ENCODE peak calls at places on chromosomes 12 and 14, in five cellular contexts. One of them, this sample, is unnamed.

GRCh38 chr14:85597701-85598100 is 67.8 kb downstream of the FLRT2 start:
- DNase-seq in CD4-positive, CD25-positive, alpha-beta regulatory T cell: no peak
- DNase-seq in K562: no peak
- DNase-seq in heart right ventricle: no peak
- DNase-seq in CD8-positive, alpha-beta T cell: no peak
- DNase-seq in this sample: no peak

GRCh38 chr12:85385406-85385805 is 105.4 kb downstream of the ALX1 start:
- DNase-seq in K562: no peak
- DNase-seq in heart right ventricle: no peak
- DNase-seq in CD4-positive, CD25-positive, alpha-beta regulatory T cell: no peak
- DNase-seq in CD8-positive, alpha-beta T cell: no peak
- DNase-seq in this sample: no peak

GRCh38 chr14:39015964-39016577 is 87.0 kb downstream of the SEC23A start:
- DNase-seq in CD4-positive, CD25-positive, alpha-beta regulatory T cell: no peak
- DNase-seq in K562: no peak
- DNase-seq in CD8-positive, alpha-beta T cell: no peak
- DNase-seq in heart right ventricle: no peak
- DNase-seq in this sample: no peak

GRCh38 chr12:78680596-78680995 is 184.0 kb upstream of the SYT1 start:
- DNase-seq in heart right ventricle: no peak
- DNase-seq in K562: no peak
- DNase-seq in CD8-positive, alpha-beta T cell: no peak
- DNase-seq in CD4-positive, CD25-positive, alpha-beta regulatory T cell: no peak
- DNase-seq in this sample: no peak

GRCh38 chr12:56128669-56129209 is 672 bp downstream of the ESYT1 start:
- DNase-seq in K562: peak; percentile 35
- DNase-seq in heart right ventricle: peak; percentile 28
- DNase-seq in CD4-positive, CD25-positive, alpha-beta regulatory T cell: no peak
- DNase-seq in CD8-positive, alpha-beta T cell: no peak
- DNase-seq in this sample: no peak

GRCh38 chr12:79001404-79001803 is 136.8 kb downstream of the SYT1 start:
- DNase-seq in CD8-positive, alpha-beta T cell: no peak
- DNase-seq in heart right ventricle: no peak
- DNase-seq in CD4-positive, CD25-positive, alpha-beta regulatory T cell: no peak
- DNase-seq in K562: no peak
- DNase-seq in this sample: no peak

GRCh38 chr12:69688496-69689427 is 10.3 kb downstream of the BEST3 start:
- DNase-seq in CD4-positive, CD25-positive, alpha-beta regulatory T cell: peak; percentile 19
- DNase-seq in heart right ventricle: peak; percentile 30
- DNase-seq in K562: peak; percentile 76
- DNase-seq in CD8-positive, alpha-beta T cell: no peak
- DNase-seq in this sample: peak; percentile 23

GRCh38 chr12:91215940-91216454 is 33.4 kb upstream of the DCN start:
- DNase-seq in heart right ventricle: no peak
- DNase-seq in K562: no peak
- DNase-seq in CD4-positive, CD25-positive, alpha-beta regulatory T cell: no peak
- DNase-seq in CD8-positive, alpha-beta T cell: no peak
- DNase-seq in this sample: no peak

GRCh38 chr14:38279556-38279955 is 23.7 kb upstream of the CLEC14A start:
- DNase-seq in K562: no peak
- DNase-seq in heart right ventricle: no peak
- DNase-seq in CD4-positive, CD25-positive, alpha-beta regulatory T cell: no peak
- DNase-seq in CD8-positive, alpha-beta T cell: no peak
- DNase-seq in this sample: no peak

GRCh38 chr12:114395755-114396152 is 10.2 kb downstream of the TBX5 start:
- DNase-seq in heart right ventricle: no peak
- DNase-seq in K562: no peak
- DNase-seq in CD4-positive, CD25-positive, alpha-beta regulatory T cell: no peak
- DNase-seq in CD8-positive, alpha-beta T cell: no peak
- DNase-seq in this sample: no peak

GRCh38 chr12:114393569-114393968 is 12.4 kb downstream of the TBX5 start:
- DNase-seq in CD8-positive, alpha-beta T cell: no peak
- DNase-seq in CD4-positive, CD25-positive, alpha-beta regulatory T cell: no peak
- DNase-seq in K562: no peak
- DNase-seq in heart right ventricle: no peak
- DNase-seq in this sample: no peak

GRCh38 chr12:114396869-114397719 is 8.8 kb downstream of the TBX5 start:
- DNase-seq in CD8-positive, alpha-beta T cell: no peak
- DNase-seq in CD4-positive, CD25-positive, alpha-beta regulatory T cell: no peak
- DNase-seq in heart right ventricle: no peak
- DNase-seq in K562: no peak
- DNase-seq in this sample: no peak

GRCh38 chr12:114397978-114398881 is 7.7 kb downstream of the TBX5 start:
- DNase-seq in heart right ventricle: no peak
- DNase-seq in CD8-positive, alpha-beta T cell: no peak
- DNase-seq in CD4-positive, CD25-positive, alpha-beta regulatory T cell: no peak
- DNase-seq in K562: no peak
- DNase-seq in this sample: no peak

DNA sequence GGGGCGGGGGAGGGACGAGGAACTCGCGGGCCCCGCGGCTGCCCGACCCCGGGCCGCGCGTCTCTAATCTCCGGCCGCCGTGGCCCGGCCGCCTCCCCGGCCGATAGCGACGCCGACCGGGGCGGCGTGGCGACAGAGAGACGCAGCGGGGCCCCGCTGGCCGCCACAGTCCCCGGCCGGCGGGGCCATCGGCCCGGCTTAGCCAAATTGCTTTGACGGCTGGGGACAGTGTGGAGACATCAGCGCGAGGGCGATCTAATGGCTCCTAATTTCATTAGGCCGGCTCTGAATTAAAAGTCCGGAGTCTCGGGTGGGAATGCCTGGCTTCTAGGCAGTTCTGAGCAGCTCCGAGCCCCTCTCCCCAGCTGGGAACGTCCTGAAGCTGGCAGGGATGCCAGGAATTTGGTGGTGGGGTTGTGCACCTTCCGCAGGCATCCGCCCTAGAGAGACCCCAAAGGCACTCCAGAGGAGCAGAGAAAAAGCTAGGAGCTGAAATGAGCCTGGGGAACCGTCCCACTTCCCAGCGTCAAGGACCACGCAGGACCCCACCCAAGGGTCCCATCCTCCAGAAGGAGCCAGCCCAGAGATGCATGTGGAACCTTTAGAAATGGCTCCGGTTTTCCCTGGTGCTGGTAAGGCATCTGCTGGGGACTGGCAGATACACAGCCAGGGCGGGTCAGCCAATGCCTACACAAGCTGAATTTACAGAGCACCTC is 9.6 kb downstream of the TBX5 start:
- DNase-seq in K562: no peak
- DNase-seq in CD4-positive, CD25-positive, alpha-beta regulatory T cell: no peak
- DNase-seq in heart right ventricle: no peak
- DNase-seq in CD8-positive, alpha-beta T cell: no peak
- DNase-seq in this sample: no peak
- H3K27ac ChIP-seq in K562: no peak overlapping the region
- H3K27ac ChIP-seq in CD4-positive, CD25-positive, alpha-beta regulatory T cell: no peak overlapping the region
- H3K27ac ChIP-seq in heart right ventricle: no peak overlapping the region
- H3K27ac ChIP-seq in CD8-positive, alpha-beta T cell: no peak overlapping the region
- H3K27ac ChIP-seq in this sample: no peak overlapping the region

GRCh38 chr14:100106260-100106659 is 41.0 kb downstream of the EVL start:
- DNase-seq in CD8-positive, alpha-beta T cell: peak; percentile 88
- DNase-seq in heart right ventricle: no peak
- DNase-seq in K562: no peak
- DNase-seq in CD4-positive, CD25-positive, alpha-beta regulatory T cell: peak; percentile 76
- DNase-seq in this sample: no peak
- H3K27ac ChIP-seq in CD8-positive, alpha-beta T cell: peak overlapping the region; percentile 64
- H3K27ac ChIP-seq in heart right ventricle: peak overlapping the region; percentile 22
- H3K27ac ChIP-seq in K562: no peak overlapping the region
- H3K27ac ChIP-seq in CD4-positive, CD25-positive, alpha-beta regulatory T cell: peak overlapping the region; percentile 79
- H3K27ac ChIP-seq in this sample: no peak overlapping the region

GRCh38 chr14:63421919-63422318 is 103.2 kb upstream of the GPHB5 start:
- DNase-seq in CD8-positive, alpha-beta T cell: no peak
- DNase-seq in CD4-positive, CD25-positive, alpha-beta regulatory T cell: no peak
- DNase-seq in heart right ventricle: no peak
- DNase-seq in K562: no peak
- DNase-seq in this sample: no peak
- H3K27ac ChIP-seq in CD8-positive, alpha-beta T cell: no peak overlapping the region
- H3K27ac ChIP-seq in CD4-positive, CD25-positive, alpha-beta regulatory T cell: no peak overlapping the region
- H3K27ac ChIP-seq in heart right ventricle: no peak overlapping the region
- H3K27ac ChIP-seq in K562: no peak overlapping the region
- H3K27ac ChIP-seq in this sample: no peak overlapping the region

DNA sequence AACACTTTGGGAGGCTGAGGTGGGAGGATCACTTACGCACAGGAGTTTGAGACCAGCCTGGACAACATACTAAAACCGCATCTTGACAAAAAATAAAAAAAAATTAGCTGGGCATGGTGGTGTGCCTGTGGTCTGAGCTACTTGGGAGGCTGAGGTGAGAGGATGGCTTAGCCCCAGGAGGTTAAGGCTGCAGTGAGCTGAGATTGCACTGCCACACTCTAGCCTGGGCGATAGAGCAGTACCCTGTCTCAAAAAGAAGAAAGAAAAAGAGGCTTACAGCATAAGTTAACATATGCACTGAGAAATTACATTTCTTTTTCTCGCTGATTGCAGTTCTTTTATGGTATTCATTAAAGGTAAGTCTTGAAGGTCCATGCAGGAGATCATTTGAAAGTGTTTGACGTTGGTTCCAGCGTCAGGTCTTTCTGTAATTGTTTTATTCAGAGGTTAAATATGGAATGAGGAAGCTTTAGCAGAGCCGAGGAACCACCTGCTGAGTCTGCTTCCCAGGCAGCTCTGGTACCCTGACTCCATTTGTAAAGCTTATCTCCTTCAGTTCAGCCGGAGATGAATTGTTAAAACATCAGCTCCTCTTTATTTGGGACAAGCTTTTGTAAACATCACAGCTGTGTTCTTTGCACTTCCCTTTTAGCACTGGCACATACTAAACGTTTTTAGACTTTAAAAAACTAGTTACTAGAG is 18.5 kb downstream of the SFSWAP start:
- DNase-seq in K562: no peak
- DNase-seq in CD4-positive, CD25-positive, alpha-beta regulatory T cell: no peak
- DNase-seq in CD8-positive, alpha-beta T cell: no peak
- DNase-seq in heart right ventricle: no peak
- DNase-seq in this sample: no peak
- H3K27ac ChIP-seq in K562: no peak overlapping the region
- H3K27ac ChIP-seq in CD4-positive, CD25-positive, alpha-beta regulatory T cell: no peak overlapping the region
- H3K27ac ChIP-seq in CD8-positive, alpha-beta T cell: no peak overlapping the region
- H3K27ac ChIP-seq in heart right ventricle: no peak overlapping the region
- H3K27ac ChIP-seq in this sample: no peak overlapping the region

GRCh38 chr14:50452979-50453705 is 56.5 kb upstream of the CDKL1 start:
- DNase-seq in CD4-positive, CD25-positive, alpha-beta regulatory T cell: no peak
- DNase-seq in K562: no peak
- DNase-seq in CD8-positive, alpha-beta T cell: no peak
- DNase-seq in heart right ventricle: no peak
- DNase-seq in this sample: no peak
- H3K27ac ChIP-seq in CD4-positive, CD25-positive, alpha-beta regulatory T cell: no peak overlapping the region
- H3K27ac ChIP-seq in K562: no peak overlapping the region
- H3K27ac ChIP-seq in CD8-positive, alpha-beta T cell: no peak overlapping the region
- H3K27ac ChIP-seq in heart right ventricle: no peak overlapping the region
- H3K27ac ChIP-seq in this sample: peak overlapping the region; percentile 25

GRCh38 chr12:96424601-96425000 is 24.4 kb upstream of the CDK17 start:
- DNase-seq in CD4-positive, CD25-positive, alpha-beta regulatory T cell: no peak
- DNase-seq in heart right ventricle: no peak
- DNase-seq in CD8-positive, alpha-beta T cell: no peak
- DNase-seq in K562: no peak
- DNase-seq in this sample: no peak

GRCh38 chr12:96431067-96431466 is 30.8 kb upstream of the CDK17 start:
- DNase-seq in K562: no peak
- DNase-seq in CD4-positive, CD25-positive, alpha-beta regulatory T cell: no peak
- DNase-seq in CD8-positive, alpha-beta T cell: no peak
- DNase-seq in heart right ventricle: no peak
- DNase-seq in this sample: no peak

GRCh38 chr12:96425321-96425720 is 25.1 kb upstream of the CDK17 start:
- DNase-seq in CD8-positive, alpha-beta T cell: no peak
- DNase-seq in heart right ventricle: no peak
- DNase-seq in CD4-positive, CD25-positive, alpha-beta regulatory T cell: peak; percentile 44
- DNase-seq in K562: no peak
- DNase-seq in this sample: no peak

GRCh38 chr12:96425973-96426372 is 25.7 kb upstream of the CDK17 start:
- DNase-seq in heart right ventricle: no peak
- DNase-seq in K562: no peak
- DNase-seq in CD4-positive, CD25-positive, alpha-beta regulatory T cell: no peak
- DNase-seq in CD8-positive, alpha-beta T cell: no peak
- DNase-seq in this sample: no peak

GRCh38 chr12:96427269-96427729 is 27.1 kb upstream of the CDK17 start:
- DNase-seq in K562: no peak
- DNase-seq in CD8-positive, alpha-beta T cell: no peak
- DNase-seq in heart right ventricle: peak; percentile 51
- DNase-seq in CD4-positive, CD25-positive, alpha-beta regulatory T cell: peak; percentile 40
- DNase-seq in this sample: no peak
- H3K27ac ChIP-seq in K562: no peak overlapping the region
- H3K27ac ChIP-seq in CD8-positive, alpha-beta T cell: no peak overlapping the region
- H3K27ac ChIP-seq in heart right ventricle: peak overlapping the region; percentile 45
- H3K27ac ChIP-seq in CD4-positive, CD25-positive, alpha-beta regulatory T cell: no peak overlapping the region
- H3K27ac ChIP-seq in this sample: peak overlapping the region; percentile 68

DNA sequence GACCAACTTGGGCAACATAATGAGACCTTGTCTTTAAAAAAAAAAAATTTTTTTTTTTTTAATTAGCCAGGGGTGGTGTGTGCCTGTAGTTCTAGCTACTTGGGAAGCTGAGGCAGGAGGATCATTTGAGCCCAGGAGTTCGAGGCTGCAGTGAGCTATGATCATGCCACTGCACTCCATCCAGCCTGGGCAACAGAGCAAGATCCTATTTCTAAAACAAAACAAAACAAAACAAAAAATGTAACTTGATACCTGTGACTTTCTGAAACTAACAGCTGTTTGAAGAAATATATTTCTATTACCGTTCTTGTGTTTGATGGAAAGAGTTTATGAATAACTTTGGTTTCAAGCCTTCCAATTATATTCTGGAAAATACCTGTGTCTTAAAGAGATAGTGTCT is 1.7 kb upstream of the ACACB start:
- DNase-seq in CD4-positive, CD25-positive, alpha-beta regulatory T cell: no peak
- DNase-seq in CD8-positive, alpha-beta T cell: no peak
- DNase-seq in K562: no peak
- DNase-seq in heart right ventricle: no peak
- DNase-seq in this sample: no peak
- H3K27ac ChIP-seq in CD4-positive, CD25-positive, alpha-beta regulatory T cell: no peak overlapping the region
- H3K27ac ChIP-seq in CD8-positive, alpha-beta T cell: no peak overlapping the region
- H3K27ac ChIP-seq in K562: no peak overlapping the region
- H3K27ac ChIP-seq in heart right ventricle: peak overlapping the region; percentile 90
- H3K27ac ChIP-seq in this sample: peak overlapping the region; percentile 93

GRCh38 chr14:96519970-96520369 is 17.8 kb downstream of the PAPOLA start:
- DNase-seq in CD4-positive, CD25-positive, alpha-beta regulatory T cell: no peak
- DNase-seq in heart right ventricle: no peak
- DNase-seq in CD8-positive, alpha-beta T cell: no peak
- DNase-seq in K562: no peak
- DNase-seq in this sample: no peak
- H3K27ac ChIP-seq in CD4-positive, CD25-positive, alpha-beta regulatory T cell: no peak overlapping the region
- H3K27ac ChIP-seq in heart right ventricle: no peak overlapping the region
- H3K27ac ChIP-seq in CD8-positive, alpha-beta T cell: no peak overlapping the region
- H3K27ac ChIP-seq in K562: no peak overlapping the region
- H3K27ac ChIP-seq in this sample: no peak overlapping the region

GRCh38 chr14:103854822-103855733 is 7.7 kb upstream of the PPP1R13B start:
- DNase-seq in CD8-positive, alpha-beta T cell: no peak
- DNase-seq in CD4-positive, CD25-positive, alpha-beta regulatory T cell: no peak
- DNase-seq in K562: peak; percentile 12
- DNase-seq in heart right ventricle: peak; percentile 60
- DNase-seq in this sample: no peak
- H3K27ac ChIP-seq in CD8-positive, alpha-beta T cell: no peak overlapping the region
- H3K27ac ChIP-seq in CD4-positive, CD25-positive, alpha-beta regulatory T cell: no peak overlapping the region
- H3K27ac ChIP-seq in K562: no peak overlapping the region
- H3K27ac ChIP-seq in heart right ventricle: peak overlapping the region; percentile 71
- H3K27ac ChIP-seq in this sample: no peak overlapping the region

GRCh38 chr12:31017535-31017934 is 56.1 kb upstream of the DDX11 start:
- DNase-seq in CD4-positive, CD25-positive, alpha-beta regulatory T cell: no peak
- DNase-seq in K562: no peak
- DNase-seq in heart right ventricle: no peak
- DNase-seq in CD8-positive, alpha-beta T cell: no peak
- DNase-seq in this sample: no peak
- H3K27ac ChIP-seq in CD4-positive, CD25-positive, alpha-beta regulatory T cell: no peak overlapping the region
- H3K27ac ChIP-seq in K562: no peak overlapping the region
- H3K27ac ChIP-seq in heart right ventricle: no peak overlapping the region
- H3K27ac ChIP-seq in CD8-positive, alpha-beta T cell: no peak overlapping the region
- H3K27ac ChIP-seq in this sample: no peak overlapping the region

This sample was measured in caudate nucleus.